ENCODE peak calls at places on chromosome 4, in five cellular contexts. F is RPMI7951, I is cardiac muscle cell, Y is cardiac fibroblast, G is left kidney. O is an unnamed sample.

GRCh38 chr4:114005569-114006442 is 26.4 kb upstream of the ARSJ start:
- DNase-seq in G (no peak), Y (peak), F (peak), I (no peak), O (no peak)

GRCh38 chr4:101171747-101172146 is 175.6 kb downstream of the PPP3CA start:
- DNase-seq in I (no peak), G (no peak), Y (peak), F (no peak), O (no peak)

GRCh38 chr4:36163198-36163597 is 81.1 kb downstream of the ARAP2 start:
- DNase-seq in I (no peak), G (no peak), Y (no peak), F (no peak), O (no peak)

GRCh38 chr4:80540785-80541469 is 205.4 kb downstream of the CFAP299 start:
- DNase-seq in I (no peak), F (no peak), G (no peak), Y (no peak), O (no peak)

GRCh38 chr4:132123870-132124623 is 1025.0 kb upstream of the PCDH10 start:
- DNase-seq in F (no peak), I (no peak), G (peak), Y (peak), O (no peak)

GRCh38 chr4:150510176-150510875 is 71.6 kb upstream of the MAB21L2 start:
- DNase-seq in Y (peak), F (peak), I (no peak), G (no peak), O (no peak)

GRCh38 chr4:118280501-118281218 is 72.1 kb downstream of the PRSS12 start:
- DNase-seq in G (peak), Y (peak), I (peak), F (peak), O (no peak)

GRCh38 chr4:6275898-6276563 is 6.4 kb downstream of the WFS1 start:
- DNase-seq in Y (no peak), F (no peak), I (no peak), G (peak), O (no peak)

GRCh38 chr4:16418814-16419213 is 192.5 kb upstream of the TAPT1 start:
- DNase-seq in I (no peak), F (peak), Y (peak), G (no peak), O (no peak)

GRCh38 chr4:103091601-103092223 is 7.9 kb downstream of the BDH2 start:
- DNase-seq in F (peak), G (peak), I (peak), Y (peak), O (peak)